ENCODE peak calls at places on chromosomes 11 and 22, in ten cellular contexts. N is astrocyte of the spinal cord, M is cardiac fibroblast, A is skeletal muscle cell, Q is small intestine, W is fibroblast of pulmonary artery, S is neuronal stem cell, K is choroid plexus epithelial cell, G is SK-N-MC, T is fibroblast of mammary gland. U is an unnamed sample.
A peak's percentile ranks its signal among the peaks of the same experiment; 100 is the strongest.

GRCh38 chr11:59097113-59097708 is 9.8 kb upstream of the FAM111B start:
- DNase-seq in N (peak; percentile 46), M (peak; percentile 67), A (peak; percentile 16), Q (peak; percentile 66), W (peak; percentile 72), S (peak; percentile 35), K (peak; percentile 81), G (no peak), T (peak; percentile 66), U (peak; percentile 69)

GRCh38 chr22:33095661-33096060 is 37.5 kb upstream of the SYN3 start:
- DNase-seq in N (no peak), M (no peak), A (no peak), Q (no peak), W (no peak), S (no peak), K (no peak), G (no peak), T (no peak), U (no peak)

GRCh38 chr22:17492247-17492646 is 71.1 kb upstream of the SLC25A18 start:
- DNase-seq in N (no peak), M (no peak), A (no peak), Q (no peak), W (no peak), S (no peak), K (peak; percentile 24), G (no peak), T (no peak), U (no peak)

GRCh38 chr11:132318421-132319157 is 948.2 kb downstream of the NTM start:
- DNase-seq in N (peak; percentile 72), M (peak; percentile 3), A (peak; percentile 39), Q (no peak), W (peak; percentile 11), S (no peak), K (peak; percentile 66), G (no peak), T (no peak), U (peak; percentile 79)

GRCh38 chr11:12817681-12818332 is 143.6 kb downstream of the TEAD1 start:
- DNase-seq in N (peak; percentile 39), M (no peak), A (no peak), Q (no peak), W (no peak), S (no peak), K (no peak), G (no peak), T (peak; percentile 61), U (no peak)

GRCh38 chr11:102010776-102011500 is 36.3 kb upstream of the CFAP300 start:
- DNase-seq in N (peak; percentile 82), M (peak; percentile 79), A (peak; percentile 73), Q (peak; percentile 86), W (peak; percentile 83), S (peak; percentile 32), K (peak; percentile 90), G (no peak), T (peak; percentile 85), U (peak; percentile 89)

GRCh38 chr22:29702931-29703594 is 16.7 kb upstream of the CABP7 start:
- DNase-seq in N (no peak), M (no peak), A (no peak), Q (no peak), W (no peak), S (no peak), K (no peak), G (no peak), T (no peak), U (no peak)

GRCh38 chr22:19880786-19881569 is 26.3 kb upstream of the GNB1L start:
- DNase-seq in N (peak; percentile 96), M (peak; percentile 96), A (peak; percentile 81), Q (no peak), W (peak; percentile 97), S (peak; percentile 92), K (peak; percentile 96), G (peak; percentile 34), T (peak; percentile 81), U (peak; percentile 98)

GRCh38 chr11:109789911-109790310 is 303.3 kb upstream of the ZC3H12C start:
- DNase-seq in N (no peak), M (no peak), A (no peak), Q (no peak), W (peak; percentile 8), S (no peak), K (no peak), G (no peak), T (no peak), U (no peak)

GRCh38 chr11:80519591-80520258 is 1078.9 kb upstream of the TENM4 start:
- DNase-seq in N (no peak), M (no peak), A (no peak), Q (no peak), W (no peak), S (no peak), K (no peak), G (no peak), T (no peak), U (peak; percentile 24)

GRCh38 chr22:39839917-39840510 is 53.5 kb downstream of the ENTHD1 start:
- DNase-seq in N (no peak), M (no peak), A (no peak), Q (peak; percentile 22), W (no peak), S (no peak), K (no peak), G (no peak), T (no peak), U (no peak)

GRCh38 chr22:50521710-50522109 is 3.7 kb downstream of the SCO2 start:
- DNase-seq in N (no peak), M (no peak), A (no peak), Q (no peak), W (no peak), S (no peak), K (no peak), G (no peak), T (no peak), U (no peak)

GRCh38 chr11:121575250-121575962 is 122.6 kb upstream of the SORL1-AS1 start:
- DNase-seq in N (peak; percentile 65), M (peak; percentile 47), A (peak; percentile 20), Q (no peak), W (peak; percentile 16), S (no peak), K (peak; percentile 83), G (no peak), T (peak; percentile 82), U (peak; percentile 26)

DNA sequence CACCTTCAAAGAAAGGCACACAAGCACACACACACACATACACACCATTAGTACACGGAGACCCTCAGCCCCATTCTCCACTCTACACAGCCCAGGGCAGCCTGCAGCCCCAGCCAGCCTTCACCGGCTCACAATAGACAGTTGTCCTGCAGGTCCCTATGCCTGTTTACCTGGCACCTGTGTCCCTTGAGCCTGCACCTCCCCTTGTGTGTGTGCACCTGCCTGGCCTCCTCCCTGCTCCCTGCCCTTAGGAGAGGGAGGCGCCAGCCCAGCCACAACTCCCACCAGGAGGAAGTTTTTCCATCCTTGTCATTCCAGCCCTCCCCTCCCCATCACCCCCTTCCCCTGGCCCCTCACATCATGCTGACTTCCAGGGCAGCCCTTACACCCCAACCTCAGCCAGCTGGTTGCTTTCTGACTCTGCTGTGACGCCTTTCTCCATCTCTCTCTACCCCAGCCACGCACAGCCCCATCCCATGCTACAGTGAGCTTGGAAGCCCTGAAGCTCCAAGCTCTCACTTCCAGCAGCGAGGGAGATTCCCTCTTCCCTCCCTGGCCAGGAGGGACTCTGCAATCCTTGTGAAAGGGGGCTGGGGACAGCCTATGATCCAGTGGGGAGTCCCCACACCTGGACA is 4.4 kb downstream of the AHNAK start:
- DNase-seq in N (no peak), M (no peak), A (no peak), Q (peak; percentile 75), W (no peak), S (no peak), K (no peak), G (no peak), T (no peak), U (no peak)
- H3K4me3 ChIP-seq in N (peak overlapping the region; percentile 91), M (peak overlapping the region; percentile 95), A (peak overlapping the region; percentile 97), Q (peak overlapping the region; percentile 91), W (peak overlapping the region; percentile 73), S (no peak overlapping the region), K (peak overlapping the region; percentile 92), G (peak overlapping the region; percentile 100), T (peak overlapping the region; percentile 98), U (peak overlapping the region; percentile 90)

DNA sequence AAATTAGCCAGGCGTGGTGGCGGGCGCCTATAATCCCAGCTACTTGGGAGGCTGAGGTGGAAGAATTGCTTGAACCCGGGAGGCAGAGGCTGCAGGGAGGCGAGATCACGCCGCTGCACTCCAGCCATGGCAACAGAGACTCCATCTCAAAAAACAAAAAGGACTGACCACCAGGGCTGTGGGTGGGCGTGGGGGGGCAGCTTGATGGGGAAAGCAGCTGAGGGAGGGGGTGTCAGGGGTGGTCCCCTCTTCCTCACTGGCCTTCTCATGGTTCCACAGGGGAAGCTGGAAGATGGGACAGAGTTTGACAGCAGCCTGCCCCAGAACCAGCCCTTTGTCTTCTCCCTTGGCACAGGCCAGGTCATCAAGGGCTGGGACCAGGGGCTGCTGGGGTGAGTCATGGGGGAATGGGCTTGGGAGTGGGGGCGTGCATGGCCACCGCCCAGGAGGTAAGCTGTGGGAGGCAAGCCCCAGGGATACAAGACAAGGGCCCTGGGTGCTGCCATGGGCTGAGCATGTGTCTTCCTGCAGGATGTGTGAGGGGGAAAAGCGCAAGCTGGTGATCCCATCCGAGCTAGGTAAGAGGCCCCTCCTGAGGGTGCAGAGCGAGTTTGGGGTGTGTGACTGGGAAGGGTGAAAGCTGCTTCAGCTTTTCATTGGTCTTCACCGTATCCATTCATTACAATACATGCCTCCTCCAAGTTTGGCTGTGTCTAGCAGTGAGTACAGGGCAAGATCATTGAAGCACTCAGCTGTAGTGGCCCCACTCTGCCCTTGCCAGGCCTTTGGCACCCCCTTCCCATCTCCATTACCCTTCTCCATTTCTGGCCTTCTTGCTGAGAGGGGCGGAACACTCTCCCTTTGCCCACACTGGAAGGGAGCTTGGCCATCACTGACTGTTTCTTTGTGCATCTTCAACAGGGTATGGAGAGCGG is 2.3 kb downstream of the FKBP2 start:
- DNase-seq in N (no peak), M (no peak), A (no peak), Q (no peak), W (no peak), S (no peak), K (no peak), G (no peak), T (no peak), U (no peak)
- H3K4me3 ChIP-seq in N (no peak overlapping the region), M (peak overlapping the region; percentile 65), A (peak overlapping the region; percentile 84), Q (peak overlapping the region; percentile 97), W (peak overlapping the region; percentile 84), S (peak overlapping the region; percentile 70), K (no peak overlapping the region), G (no peak overlapping the region), T (no peak overlapping the region), U (peak overlapping the region; percentile 5)

DNA sequence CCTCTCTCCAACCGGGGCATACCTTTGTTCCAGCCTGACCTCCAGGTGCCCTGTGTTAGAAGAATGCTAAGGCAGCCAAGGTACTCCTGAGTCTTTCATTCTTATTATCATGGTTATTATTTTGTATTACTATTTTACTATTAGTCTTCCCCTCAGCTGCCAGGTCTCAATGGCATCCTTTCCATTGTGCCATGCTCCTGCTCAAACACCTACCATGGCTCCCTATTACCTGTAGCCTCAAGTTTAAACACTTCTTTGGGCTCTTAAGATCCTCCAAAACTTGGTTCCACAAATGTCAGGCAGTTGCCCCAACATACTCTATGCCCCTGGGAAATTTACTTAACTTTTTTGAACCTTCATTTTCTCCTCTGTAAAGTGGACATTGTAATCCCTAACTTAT is 130.4 kb downstream of the CHST1 start:
- DNase-seq in N (no peak), M (no peak), A (no peak), Q (no peak), W (no peak), S (no peak), K (no peak), G (no peak), T (no peak), U (no peak)
- H3K4me3 ChIP-seq in N (no peak overlapping the region), M (no peak overlapping the region), A (no peak overlapping the region), Q (no peak overlapping the region), W (no peak overlapping the region), S (no peak overlapping the region), K (no peak overlapping the region), G (no peak overlapping the region), T (no peak overlapping the region), U (no peak overlapping the region)

GRCh38 chr22:46288846-46289243 is 7.8 kb upstream of the GTSE1 start:
- DNase-seq in N (no peak), M (no peak), A (no peak), Q (no peak), W (no peak), S (no peak), K (no peak), G (no peak), T (no peak), U (no peak)
- H3K4me3 ChIP-seq in N (no peak overlapping the region), M (no peak overlapping the region), A (no peak overlapping the region), Q (no peak overlapping the region), W (no peak overlapping the region), S (no peak overlapping the region), K (no peak overlapping the region), G (no peak overlapping the region), T (no peak overlapping the region), U (no peak overlapping the region)

U was measured in brain microvascular endothelial cell.